ENCODE peak calls at places on chromosomes 3 and 15, in seven cellular contexts. One of them, this sample, is unnamed.

GRCh38 chr15:78685157-78685830 is 44.3 kb upstream of the CHRNB4 start:
- DNase-seq in coronary artery: peak; percentile 35
- DNase-seq in Panc1: no peak
- DNase-seq in breast epithelium: no peak
- DNase-seq in HFF-Myc: no peak
- DNase-seq in kidney epithelial cell: no peak
- DNase-seq in AG04449: no peak
- DNase-seq in this sample: no peak

GRCh38 chr3:111653766-111654165 is 58.6 kb upstream of the ZBED2 start:
- DNase-seq in AG04449: no peak
- DNase-seq in breast epithelium: no peak
- DNase-seq in HFF-Myc: no peak
- DNase-seq in Panc1: no peak
- DNase-seq in coronary artery: no peak
- DNase-seq in kidney epithelial cell: no peak
- DNase-seq in this sample: no peak

GRCh38 chr3:9715127-9715526 is 11.5 kb downstream of the CPNE9 start:
- DNase-seq in Panc1: no peak
- DNase-seq in kidney epithelial cell: no peak
- DNase-seq in coronary artery: no peak
- DNase-seq in HFF-Myc: no peak
- DNase-seq in breast epithelium: no peak
- DNase-seq in AG04449: no peak
- DNase-seq in this sample: no peak

GRCh38 chr3:2851356-2851755 is 258.8 kb downstream of the IL5RA start:
- DNase-seq in Panc1: no peak
- DNase-seq in coronary artery: no peak
- DNase-seq in HFF-Myc: no peak
- DNase-seq in breast epithelium: no peak
- DNase-seq in AG04449: no peak
- DNase-seq in kidney epithelial cell: no peak
- DNase-seq in this sample: no peak

GRCh38 chr15:92661961-92662360 is 6.4 kb upstream of the FAM174B start:
- DNase-seq in breast epithelium: no peak
- DNase-seq in kidney epithelial cell: no peak
- DNase-seq in coronary artery: no peak
- DNase-seq in HFF-Myc: no peak
- DNase-seq in AG04449: no peak
- DNase-seq in Panc1: no peak
- DNase-seq in this sample: no peak

GRCh38 chr3:187130346-187131066 is 8.8 kb downstream of the RPL39L start:
- DNase-seq in HFF-Myc: peak; percentile 12
- DNase-seq in breast epithelium: no peak
- DNase-seq in kidney epithelial cell: peak; percentile 44
- DNase-seq in AG04449: no peak
- DNase-seq in Panc1: no peak
- DNase-seq in coronary artery: no peak
- DNase-seq in this sample: peak; percentile 56

GRCh38 chr15:88623061-88623460 is 1.9 kb downstream of the AEN start:
- DNase-seq in AG04449: no peak
- DNase-seq in kidney epithelial cell: peak; percentile 69
- DNase-seq in Panc1: peak; percentile 82
- DNase-seq in HFF-Myc: peak; percentile 51
- DNase-seq in breast epithelium: no peak
- DNase-seq in coronary artery: peak; percentile 54
- DNase-seq in this sample: peak; percentile 74

GRCh38 chr3:30686176-30686575 is 79.8 kb downstream of the TGFBR2 start:
- DNase-seq in HFF-Myc: no peak
- DNase-seq in breast epithelium: no peak
- DNase-seq in kidney epithelial cell: no peak
- DNase-seq in Panc1: no peak
- DNase-seq in coronary artery: no peak
- DNase-seq in AG04449: no peak
- DNase-seq in this sample: no peak

GRCh38 chr3:73098026-73098425 is 36.6 kb downstream of the EBLN2 start:
- DNase-seq in Panc1: no peak
- DNase-seq in breast epithelium: no peak
- DNase-seq in AG04449: no peak
- DNase-seq in HFF-Myc: no peak
- DNase-seq in kidney epithelial cell: no peak
- DNase-seq in coronary artery: no peak
- DNase-seq in this sample: no peak

GRCh38 chr3:108946292-108947290 is 7.1 kb downstream of the GUCA1C start:
- DNase-seq in HFF-Myc: no peak
- DNase-seq in breast epithelium: no peak
- DNase-seq in Panc1: no peak
- DNase-seq in coronary artery: no peak
- DNase-seq in kidney epithelial cell: peak; percentile 57
- DNase-seq in AG04449: no peak
- DNase-seq in this sample: peak; percentile 56

GRCh38 chr15:48049736-48050135 is 71.1 kb upstream of the SLC24A5 start:
- DNase-seq in HFF-Myc: no peak
- DNase-seq in kidney epithelial cell: no peak
- DNase-seq in Panc1: no peak
- DNase-seq in AG04449: no peak
- DNase-seq in coronary artery: no peak
- DNase-seq in breast epithelium: no peak
- DNase-seq in this sample: no peak

GRCh38 chr3:69178838-69179739 is 56.7 kb upstream of the LMOD3 start:
- DNase-seq in HFF-Myc: no peak
- DNase-seq in Panc1: no peak
- DNase-seq in AG04449: no peak
- DNase-seq in breast epithelium: no peak
- DNase-seq in coronary artery: no peak
- DNase-seq in kidney epithelial cell: no peak
- DNase-seq in this sample: no peak

GRCh38 chr15:91104111-91104510 is 4.1 kb downstream of the SV2B start:
- DNase-seq in coronary artery: no peak
- DNase-seq in Panc1: no peak
- DNase-seq in kidney epithelial cell: no peak
- DNase-seq in AG04449: no peak
- DNase-seq in breast epithelium: no peak
- DNase-seq in HFF-Myc: no peak
- DNase-seq in this sample: no peak

GRCh38 chr3:195760345-195760983 is 39.7 kb downstream of the MUC20 start:
- DNase-seq in coronary artery: no peak
- DNase-seq in breast epithelium: peak; percentile 45
- DNase-seq in HFF-Myc: no peak
- DNase-seq in kidney epithelial cell: no peak
- DNase-seq in Panc1: no peak
- DNase-seq in AG04449: no peak
- DNase-seq in this sample: no peak

GRCh38 chr3:38126121-38126892 is 10.6 kb downstream of the ACAA1 start:
- DNase-seq in AG04449: no peak
- DNase-seq in HFF-Myc: no peak
- DNase-seq in coronary artery: peak; percentile 55
- DNase-seq in breast epithelium: no peak
- DNase-seq in Panc1: no peak
- DNase-seq in kidney epithelial cell: no peak
- DNase-seq in this sample: no peak

GRCh38 chr15:49987198-49987785 is 131.7 kb downstream of the ATP8B4 start:
- DNase-seq in coronary artery: no peak
- DNase-seq in AG04449: no peak
- DNase-seq in kidney epithelial cell: no peak
- DNase-seq in HFF-Myc: no peak
- DNase-seq in Panc1: no peak
- DNase-seq in breast epithelium: no peak
- DNase-seq in this sample: no peak

GRCh38 chr3:24110051-24110450 is 165.0 kb downstream of the NR1D2 start:
- DNase-seq in Panc1: no peak
- DNase-seq in coronary artery: no peak
- DNase-seq in breast epithelium: no peak
- DNase-seq in AG04449: no peak
- DNase-seq in kidney epithelial cell: no peak
- DNase-seq in HFF-Myc: no peak
- DNase-seq in this sample: no peak

GRCh38 chr3:51340311-51340829 is 44.7 kb upstream of the MANF start:
- DNase-seq in HFF-Myc: peak; percentile 87
- DNase-seq in coronary artery: no peak
- DNase-seq in kidney epithelial cell: peak; percentile 79
- DNase-seq in Panc1: peak; percentile 18
- DNase-seq in breast epithelium: no peak
- DNase-seq in AG04449: peak; percentile 75
- DNase-seq in this sample: peak; percentile 94

GRCh38 chr3:46719044-46719565 is 1.4 kb upstream of the PRSS50 start:
- DNase-seq in Panc1: no peak
- DNase-seq in kidney epithelial cell: no peak
- DNase-seq in breast epithelium: peak; percentile 10
- DNase-seq in HFF-Myc: no peak
- DNase-seq in AG04449: no peak
- DNase-seq in coronary artery: peak; percentile 49
- DNase-seq in this sample: no peak

GRCh38 chr3:81749285-81749684 is 12.2 kb downstream of the GBE1 start:
- DNase-seq in kidney epithelial cell: no peak
- DNase-seq in AG04449: no peak
- DNase-seq in coronary artery: no peak
- DNase-seq in HFF-Myc: no peak
- DNase-seq in Panc1: no peak
- DNase-seq in breast epithelium: no peak
- DNase-seq in this sample: no peak

GRCh38 chr3:18641916-18642315 is 216.8 kb upstream of the SATB1 start:
- DNase-seq in HFF-Myc: no peak
- DNase-seq in coronary artery: no peak
- DNase-seq in kidney epithelial cell: no peak
- DNase-seq in Panc1: no peak
- DNase-seq in breast epithelium: no peak
- DNase-seq in AG04449: no peak
- DNase-seq in this sample: no peak
- TF ChIP-seq CTCF in HFF-Myc: no peak
- TF ChIP-seq CTCF in coronary artery: no peak
- TF ChIP-seq CTCF in kidney epithelial cell: no peak
- TF ChIP-seq CTCF in Panc1: no peak
- TF ChIP-seq CTCF in breast epithelium: no peak
- TF ChIP-seq CTCF in AG04449: no peak
- TF ChIP-seq CTCF in this sample: no peak

DNA sequence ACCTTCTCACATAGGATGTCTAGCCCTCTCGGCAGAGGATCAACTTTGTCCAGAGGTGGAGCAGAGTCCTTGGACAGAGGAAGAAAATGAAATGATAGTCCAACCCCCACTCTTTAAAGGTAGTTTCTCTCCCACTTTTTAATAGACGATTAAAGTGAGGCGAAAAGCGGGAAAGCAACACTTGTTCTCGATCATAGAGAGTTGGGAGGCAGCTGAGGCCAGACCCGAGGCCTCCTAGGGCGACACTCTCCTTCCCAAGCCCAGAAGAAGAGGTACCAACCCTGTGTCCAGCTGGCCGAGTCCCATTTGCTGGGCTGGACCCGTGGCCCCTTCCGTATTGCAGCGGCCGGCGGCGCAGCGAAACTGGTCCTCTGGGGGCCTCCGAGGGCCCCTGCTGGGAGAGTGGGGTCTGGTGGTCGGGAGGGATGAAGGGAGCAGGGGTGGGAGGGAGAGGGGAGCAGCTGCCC is 2.3 kb downstream of the WNT5A start:
- DNase-seq in breast epithelium: no peak
- DNase-seq in AG04449: no peak
- DNase-seq in coronary artery: no peak
- DNase-seq in Panc1: no peak
- DNase-seq in HFF-Myc: no peak
- DNase-seq in kidney epithelial cell: no peak
- DNase-seq in this sample: peak; percentile 63
- H3K4me3 ChIP-seq in breast epithelium: peak overlapping the region; percentile 51
- H3K4me3 ChIP-seq in AG04449: peak overlapping the region; percentile 98
- H3K4me3 ChIP-seq in coronary artery: peak overlapping the region; percentile 89
- H3K4me3 ChIP-seq in Panc1: peak overlapping the region; percentile 30
- H3K4me3 ChIP-seq in HFF-Myc: peak overlapping the region; percentile 88
- H3K4me3 ChIP-seq in kidney epithelial cell: peak overlapping the region; percentile 70
- H3K4me3 ChIP-seq in this sample: peak overlapping the region; percentile 73

GRCh38 chr15:85298941-85299340 is 81.5 kb upstream of the AKAP13 start:
- DNase-seq in HFF-Myc: no peak
- DNase-seq in AG04449: no peak
- DNase-seq in kidney epithelial cell: no peak
- DNase-seq in Panc1: no peak
- DNase-seq in coronary artery: no peak
- DNase-seq in breast epithelium: no peak
- DNase-seq in this sample: no peak

GRCh38 chr15:85297537-85297936 is 82.9 kb upstream of the AKAP13 start:
- DNase-seq in coronary artery: no peak
- DNase-seq in Panc1: no peak
- DNase-seq in AG04449: no peak
- DNase-seq in HFF-Myc: no peak
- DNase-seq in kidney epithelial cell: no peak
- DNase-seq in breast epithelium: no peak
- DNase-seq in this sample: no peak

GRCh38 chr15:85302271-85302670 is 78.1 kb upstream of the AKAP13 start:
- DNase-seq in coronary artery: no peak
- DNase-seq in HFF-Myc: no peak
- DNase-seq in breast epithelium: no peak
- DNase-seq in kidney epithelial cell: no peak
- DNase-seq in AG04449: no peak
- DNase-seq in Panc1: no peak
- DNase-seq in this sample: no peak

GRCh38 chr15:85298366-85298765 is 82.0 kb upstream of the AKAP13 start:
- DNase-seq in Panc1: no peak
- DNase-seq in breast epithelium: no peak
- DNase-seq in coronary artery: no peak
- DNase-seq in kidney epithelial cell: no peak
- DNase-seq in AG04449: no peak
- DNase-seq in HFF-Myc: no peak
- DNase-seq in this sample: no peak

DNA sequence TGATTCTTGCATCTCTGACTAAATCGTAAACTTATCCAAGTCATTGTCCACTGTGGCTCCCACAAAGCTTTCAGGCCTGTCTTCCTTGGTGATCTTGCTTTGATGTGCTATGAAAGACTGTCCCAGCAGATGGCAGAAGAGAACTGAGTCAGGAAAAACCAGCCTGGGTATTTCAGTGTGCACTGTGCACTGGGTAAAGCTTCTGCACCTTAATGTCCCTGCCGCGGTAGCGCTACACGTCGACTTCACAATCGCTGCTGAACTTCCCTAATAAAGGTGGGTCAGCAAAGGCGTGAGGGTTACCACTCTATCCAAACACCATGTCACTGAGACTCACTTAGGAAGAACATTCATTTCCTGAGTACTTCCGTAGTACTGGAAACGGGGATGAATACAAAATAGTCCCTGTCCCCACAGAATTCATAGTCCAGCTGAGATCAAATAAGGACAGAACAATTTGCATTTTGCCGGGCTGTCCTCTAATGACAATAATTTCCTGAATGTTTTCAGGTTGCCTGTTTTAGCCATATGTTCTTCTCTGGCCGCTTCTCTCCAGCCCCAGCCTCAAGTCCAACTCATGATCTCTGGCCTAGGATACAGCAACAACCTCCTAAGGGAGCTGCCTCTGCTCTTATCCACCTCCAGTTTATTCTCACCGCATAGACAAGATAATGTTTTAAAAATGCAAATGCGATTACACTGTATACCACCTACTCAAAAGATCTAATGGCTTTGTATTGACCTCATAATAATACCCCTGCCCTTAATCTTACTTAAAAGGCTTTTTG is 83.6 kb upstream of the AKAP13 start:
- DNase-seq in AG04449: no peak
- DNase-seq in coronary artery: no peak
- DNase-seq in Panc1: peak; percentile 85
- DNase-seq in kidney epithelial cell: no peak
- DNase-seq in HFF-Myc: peak; percentile 66
- DNase-seq in breast epithelium: no peak
- DNase-seq in this sample: peak; percentile 82
- TF ChIP-seq CTCF in AG04449: peak; percentile 73
- TF ChIP-seq CTCF in coronary artery: peak; percentile 53
- TF ChIP-seq CTCF in Panc1: peak; percentile 89
- TF ChIP-seq CTCF in kidney epithelial cell: peak; percentile 74
- TF ChIP-seq CTCF in HFF-Myc: peak; percentile 76
- TF ChIP-seq CTCF in breast epithelium: peak; percentile 76
- TF ChIP-seq CTCF in this sample: peak; percentile 79

GRCh38 chr15:76335851-76336253 is 721 bp upstream of the ISL2 start:
- DNase-seq in kidney epithelial cell: no peak
- DNase-seq in AG04449: no peak
- DNase-seq in HFF-Myc: no peak
- DNase-seq in coronary artery: no peak
- DNase-seq in breast epithelium: no peak
- DNase-seq in Panc1: no peak
- DNase-seq in this sample: no peak
- H3K4me3 ChIP-seq in kidney epithelial cell: peak overlapping the region; percentile 26
- H3K4me3 ChIP-seq in AG04449: peak overlapping the region; percentile 62
- H3K4me3 ChIP-seq in HFF-Myc: peak overlapping the region; percentile 75
- H3K4me3 ChIP-seq in coronary artery: peak overlapping the region; percentile 39
- H3K4me3 ChIP-seq in breast epithelium: no peak overlapping the region
- H3K4me3 ChIP-seq in Panc1: peak overlapping the region; percentile 20
- H3K4me3 ChIP-seq in this sample: peak overlapping the region; percentile 12